ENCODE peak calls at places on chromosomes 11 and 22, in six cellular contexts. M is stimulated activated CD4-positive, alpha-beta T cell treated with anti-CD3 and anti-CD28 coated beads, Interleukin-4, amount 100 ng/mL, for 1 hour; L is epithelial cell of esophagus; Y is psoas muscle; I is CD4-positive, alpha-beta memory T cell; A is central memory CD4-positive, alpha-beta T cell. S is an unnamed sample.

GRCh38 chr22:35567794-35568193 is 27.2 kb downstream of the RASD2 start:
- DNase-seq in M (no peak), L (no peak), Y (no peak), I (no peak), A (no peak), S (no peak)

GRCh38 chr11:78364128-78364751 is 53.4 kb downstream of the GAB2 start:
- DNase-seq in M (no peak), L (no peak), Y (no peak), I (no peak), A (no peak), S (no peak)

GRCh38 chr11:113593698-113594308 is 112.3 kb downstream of the TMPRSS5 start:
- DNase-seq in M (no peak), L (no peak), Y (no peak), I (no peak), A (no peak), S (no peak)

GRCh38 chr22:27110985-27111451 is 453.6 kb downstream of the MIAT start:
- DNase-seq in M (no peak), L (no peak), Y (no peak), I (no peak), A (no peak), S (no peak)

GRCh38 chr22:22244337-22245250 is at the start of gene VPREB1:
- DNase-seq in M (no peak), L (no peak), Y (no peak), I (no peak), A (no peak), S (no peak)

GRCh38 chr11:97786961-97787360 is 1233.8 kb upstream of the CNTN5 start:
- DNase-seq in M (no peak), L (no peak), Y (no peak), I (no peak), A (no peak), S (no peak)

GRCh38 chr22:48599346-48599745 is 1228.3 kb downstream of the BRD1 start:
- DNase-seq in M (no peak), L (no peak), Y (no peak), I (no peak), A (no peak), S (no peak)

GRCh38 chr11:126370016-126370415 is 14.5 kb downstream of the ST3GAL4 start:
- DNase-seq in M (no peak), L (no peak), Y (no peak), I (no peak), A (no peak), S (no peak)

GRCh38 chr11:64222651-64223000 is 3.4 kb downstream of the TRPT1 start:
- DNase-seq in M (no peak), L (no peak), Y (no peak), I (no peak), A (no peak), S (no peak)

GRCh38 chr11:29208117-29208516 is 808.7 kb downstream of the KCNA4 start:
- DNase-seq in M (no peak), L (no peak), Y (no peak), I (no peak), A (no peak), S (no peak)

GRCh38 chr22:40651057-40651456 is 14.5 kb upstream of the MRTFA start:
- DNase-seq in M (no peak), L (no peak), Y (no peak), I (no peak), A (no peak), S (no peak)

GRCh38 chr11:68160100-68160695 is 39.0 kb upstream of the CHKA start:
- DNase-seq in M (no peak), L (peak), Y (no peak), I (no peak), A (no peak), S (peak)

GRCh38 chr11:72135891-72136676 is 559 bp downstream of the FOLR3 start:
- DNase-seq in M (no peak), L (no peak), Y (no peak), I (no peak), A (no peak), S (no peak)

GRCh38 chr11:68936676-68937620 is 33.3 kb downstream of the IGHMBP2 start:
- DNase-seq in M (no peak), L (no peak), Y (no peak), I (no peak), A (no peak), S (no peak)

GRCh38 chr11:117999354-117999993 is 13.3 kb downstream of the IL10RA start:
- DNase-seq in M (no peak), L (no peak), Y (no peak), I (no peak), A (no peak), S (no peak)

GRCh38 chr11:11157201-11157600 is 195.8 kb downstream of the CSNK2A3 start:
- DNase-seq in M (peak), L (peak), Y (no peak), I (peak), A (peak), S (no peak)

GRCh38 chr11:14179126-14179820 is 179.7 kb downstream of the RRAS2 start:
- DNase-seq in M (no peak), L (no peak), Y (no peak), I (no peak), A (no peak), S (peak)

GRCh38 chr11:27698872-27699241 is 1.4 kb downstream of the BDNF start:
- DNase-seq in M (peak), L (peak), Y (peak), I (peak), A (no peak), S (peak)

GRCh38 chr11:117972044-117972443 is 14.2 kb upstream of the IL10RA start:
- DNase-seq in M (no peak), L (no peak), Y (no peak), I (no peak), A (no peak), S (no peak)

GRCh38 chr11:120558754-120559431 is 47.3 kb downstream of the GRIK4 start:
- DNase-seq in M (no peak), L (no peak), Y (no peak), I (no peak), A (no peak), S (no peak)

GRCh38 chr22:29692327-29692640 is 27.5 kb upstream of the CABP7 start:
- DNase-seq in M (no peak), L (no peak), Y (no peak), I (no peak), A (no peak), S (no peak)

GRCh38 chr11:14189874-14190273 is 169.1 kb downstream of the RRAS2 start:
- DNase-seq in M (no peak), L (no peak), Y (peak), I (no peak), A (no peak), S (peak)

GRCh38 chr22:23639661-23640060 is 7.5 kb upstream of the DRICH1 start:
- DNase-seq in M (no peak), L (no peak), Y (no peak), I (no peak), A (no peak), S (no peak)

GRCh38 chr11:70540196-70540595 is 141.9 kb downstream of the CTTN start:
- DNase-seq in M (no peak), L (no peak), Y (peak), I (no peak), A (no peak), S (no peak)

GRCh38 chr11:96098511-96099241 is 174.8 kb upstream of the MTMR2 start:
- DNase-seq in M (no peak), L (peak), Y (no peak), I (no peak), A (no peak), S (no peak)

GRCh38 chr11:33701831-33702230 is 1.2 kb upstream of the C11orf91 start:
- DNase-seq in M (no peak), L (peak), Y (no peak), I (no peak), A (no peak), S (no peak)

GRCh38 chr11:15236514-15236913 is 121.8 kb downstream of the INSC start:
- DNase-seq in M (no peak), L (no peak), Y (no peak), I (no peak), A (no peak), S (no peak)

GRCh38 chr11:65316979-65317786 is 2.5 kb downstream of the CDC42EP2 start:
- DNase-seq in M (no peak), L (peak), Y (peak), I (no peak), A (no peak), S (peak)

GRCh38 chr11:76218449-76219206 is 12.3 kb upstream of the WNT11 start:
- DNase-seq in M (no peak), L (no peak), Y (peak), I (no peak), A (no peak), S (no peak)

GRCh38 chr22:22756109-22756508 is 111.7 kb downstream of the GGTLC2 start:
- DNase-seq in M (no peak), L (no peak), Y (no peak), I (no peak), A (no peak), S (no peak)

GRCh38 chr22:41983516-41983915 is 14.3 kb downstream of the SEPTIN3 start:
- DNase-seq in M (no peak), L (peak), Y (no peak), I (no peak), A (no peak), S (no peak)